ENCODE peak calls at places on chromosomes 12 and 14, in ten cellular contexts. One of them, this sample, is unnamed.

GRCh38 chr12:50282581-50283229 is 615 bp downstream of the LIMA1 start:
- DNase-seq in adipocyte: peak; percentile 43
- DNase-seq in NCI-H748 treated with DMSO at 0.1 percent for 48 hours: peak; percentile 13
- DNase-seq in germinal center: no peak
- DNase-seq in AG09309: no peak
- DNase-seq in T-helper 9 cell: no peak
- DNase-seq in NCI-H1436: no peak
- DNase-seq in fibroblast of pulmonary artery: peak; percentile 29
- DNase-seq in D341Med: peak; percentile 42
- DNase-seq in M059J: peak; percentile 32
- DNase-seq in this sample: no peak

GRCh38 chr14:58628381-58628780 is 9.4 kb upstream of the DACT1 start:
- DNase-seq in adipocyte: no peak
- DNase-seq in NCI-H748 treated with DMSO at 0.1 percent for 48 hours: no peak
- DNase-seq in germinal center: no peak
- DNase-seq in AG09309: no peak
- DNase-seq in T-helper 9 cell: no peak
- DNase-seq in NCI-H1436: no peak
- DNase-seq in fibroblast of pulmonary artery: no peak
- DNase-seq in D341Med: no peak
- DNase-seq in M059J: no peak
- DNase-seq in this sample: no peak

GRCh38 chr14:68840454-68840853 is 47.6 kb upstream of the ZFP36L1 start:
- DNase-seq in adipocyte: no peak
- DNase-seq in NCI-H748 treated with DMSO at 0.1 percent for 48 hours: no peak
- DNase-seq in germinal center: no peak
- DNase-seq in AG09309: no peak
- DNase-seq in T-helper 9 cell: no peak
- DNase-seq in NCI-H1436: no peak
- DNase-seq in fibroblast of pulmonary artery: no peak
- DNase-seq in D341Med: no peak
- DNase-seq in M059J: peak; percentile 37
- DNase-seq in this sample: no peak

GRCh38 chr14:69827560-69827959 is 30.5 kb upstream of the SLC10A1 start:
- DNase-seq in adipocyte: no peak
- DNase-seq in NCI-H748 treated with DMSO at 0.1 percent for 48 hours: no peak
- DNase-seq in germinal center: no peak
- DNase-seq in AG09309: no peak
- DNase-seq in T-helper 9 cell: no peak
- DNase-seq in NCI-H1436: no peak
- DNase-seq in fibroblast of pulmonary artery: no peak
- DNase-seq in D341Med: no peak
- DNase-seq in M059J: no peak
- DNase-seq in this sample: no peak

GRCh38 chr12:71945121-71945520 is 6.5 kb downstream of the TPH2 start:
- DNase-seq in adipocyte: no peak
- DNase-seq in NCI-H748 treated with DMSO at 0.1 percent for 48 hours: peak; percentile 12
- DNase-seq in germinal center: no peak
- DNase-seq in AG09309: no peak
- DNase-seq in T-helper 9 cell: no peak
- DNase-seq in NCI-H1436: no peak
- DNase-seq in fibroblast of pulmonary artery: no peak
- DNase-seq in D341Med: no peak
- DNase-seq in M059J: no peak
- DNase-seq in this sample: no peak

GRCh38 chr12:124650912-124651311 is 83.5 kb upstream of the NCOR2 start:
- DNase-seq in adipocyte: no peak
- DNase-seq in NCI-H748 treated with DMSO at 0.1 percent for 48 hours: no peak
- DNase-seq in germinal center: no peak
- DNase-seq in AG09309: no peak
- DNase-seq in T-helper 9 cell: no peak
- DNase-seq in NCI-H1436: no peak
- DNase-seq in fibroblast of pulmonary artery: no peak
- DNase-seq in D341Med: no peak
- DNase-seq in M059J: no peak
- DNase-seq in this sample: no peak

GRCh38 chr14:98858158-98858557 is 413.8 kb downstream of the BCL11B start:
- DNase-seq in adipocyte: no peak
- DNase-seq in NCI-H748 treated with DMSO at 0.1 percent for 48 hours: no peak
- DNase-seq in germinal center: no peak
- DNase-seq in AG09309: no peak
- DNase-seq in T-helper 9 cell: no peak
- DNase-seq in NCI-H1436: no peak
- DNase-seq in fibroblast of pulmonary artery: no peak
- DNase-seq in D341Med: no peak
- DNase-seq in M059J: no peak
- DNase-seq in this sample: no peak

GRCh38 chr12:85424581-85425348 is 144.7 kb downstream of the ALX1 start:
- DNase-seq in adipocyte: peak; percentile 63
- DNase-seq in NCI-H748 treated with DMSO at 0.1 percent for 48 hours: no peak
- DNase-seq in germinal center: no peak
- DNase-seq in AG09309: no peak
- DNase-seq in T-helper 9 cell: no peak
- DNase-seq in NCI-H1436: no peak
- DNase-seq in fibroblast of pulmonary artery: peak; percentile 50
- DNase-seq in D341Med: peak; percentile 14
- DNase-seq in M059J: peak; percentile 33
- DNase-seq in this sample: no peak

GRCh38 chr12:52079576-52080402 is at the start of gene SMIM41:
- DNase-seq in adipocyte: no peak
- DNase-seq in NCI-H748 treated with DMSO at 0.1 percent for 48 hours: no peak
- DNase-seq in germinal center: no peak
- DNase-seq in AG09309: no peak
- DNase-seq in T-helper 9 cell: no peak
- DNase-seq in NCI-H1436: no peak
- DNase-seq in fibroblast of pulmonary artery: no peak
- DNase-seq in D341Med: peak; percentile 30
- DNase-seq in M059J: no peak
- DNase-seq in this sample: no peak

GRCh38 chr12:56581418-56582145 is 48.5 kb downstream of the BAZ2A start:
- DNase-seq in adipocyte: no peak
- DNase-seq in NCI-H748 treated with DMSO at 0.1 percent for 48 hours: no peak
- DNase-seq in germinal center: no peak
- DNase-seq in AG09309: no peak
- DNase-seq in T-helper 9 cell: no peak
- DNase-seq in NCI-H1436: no peak
- DNase-seq in fibroblast of pulmonary artery: peak; percentile 49
- DNase-seq in D341Med: no peak
- DNase-seq in M059J: peak; percentile 82
- DNase-seq in this sample: no peak

GRCh38 chr12:69534389-69534822 is 50.9 kb upstream of the CCT2 start:
- DNase-seq in adipocyte: peak; percentile 97
- DNase-seq in NCI-H748 treated with DMSO at 0.1 percent for 48 hours: no peak
- DNase-seq in germinal center: no peak
- DNase-seq in AG09309: peak; percentile 94
- DNase-seq in T-helper 9 cell: no peak
- DNase-seq in NCI-H1436: no peak
- DNase-seq in fibroblast of pulmonary artery: peak; percentile 100
- DNase-seq in D341Med: peak; percentile 34
- DNase-seq in M059J: peak; percentile 98
- DNase-seq in this sample: no peak

GRCh38 chr12:110937104-110937641 is 16.8 kb upstream of the MYL2 start:
- DNase-seq in adipocyte: peak; percentile 74
- DNase-seq in NCI-H748 treated with DMSO at 0.1 percent for 48 hours: peak; percentile 75
- DNase-seq in germinal center: peak; percentile 71
- DNase-seq in AG09309: no peak
- DNase-seq in T-helper 9 cell: peak; percentile 49
- DNase-seq in NCI-H1436: peak; percentile 42
- DNase-seq in fibroblast of pulmonary artery: peak; percentile 53
- DNase-seq in D341Med: peak; percentile 92
- DNase-seq in M059J: peak; percentile 30
- DNase-seq in this sample: peak; percentile 47

GRCh38 chr14:55802986-55803431 is 223.0 kb downstream of the KTN1 start:
- DNase-seq in adipocyte: no peak
- DNase-seq in NCI-H748 treated with DMSO at 0.1 percent for 48 hours: peak; percentile 14
- DNase-seq in germinal center: no peak
- DNase-seq in AG09309: no peak
- DNase-seq in T-helper 9 cell: no peak
- DNase-seq in NCI-H1436: no peak
- DNase-seq in fibroblast of pulmonary artery: peak; percentile 53
- DNase-seq in D341Med: no peak
- DNase-seq in M059J: peak; percentile 85
- DNase-seq in this sample: no peak

GRCh38 chr12:76914102-76914859 is 35.5 kb upstream of the CSRP2 start:
- DNase-seq in adipocyte: no peak
- DNase-seq in NCI-H748 treated with DMSO at 0.1 percent for 48 hours: no peak
- DNase-seq in germinal center: no peak
- DNase-seq in AG09309: no peak
- DNase-seq in T-helper 9 cell: no peak
- DNase-seq in NCI-H1436: no peak
- DNase-seq in fibroblast of pulmonary artery: no peak
- DNase-seq in D341Med: no peak
- DNase-seq in M059J: no peak
- DNase-seq in this sample: no peak

GRCh38 chr12:18428416-18428815 is 167.1 kb downstream of the PIK3C2G start:
- DNase-seq in adipocyte: no peak
- DNase-seq in NCI-H748 treated with DMSO at 0.1 percent for 48 hours: no peak
- DNase-seq in germinal center: no peak
- DNase-seq in AG09309: no peak
- DNase-seq in T-helper 9 cell: no peak
- DNase-seq in NCI-H1436: no peak
- DNase-seq in fibroblast of pulmonary artery: no peak
- DNase-seq in D341Med: no peak
- DNase-seq in M059J: peak; percentile 48
- DNase-seq in this sample: no peak

GRCh38 chr12:118979763-118980406 is 1.5 kb upstream of the SRRM4 start:
- DNase-seq in adipocyte: peak; percentile 4
- DNase-seq in NCI-H748 treated with DMSO at 0.1 percent for 48 hours: peak; percentile 83
- DNase-seq in germinal center: peak; percentile 61
- DNase-seq in AG09309: no peak
- DNase-seq in T-helper 9 cell: no peak
- DNase-seq in NCI-H1436: peak; percentile 73
- DNase-seq in fibroblast of pulmonary artery: peak; percentile 61
- DNase-seq in D341Med: peak; percentile 88
- DNase-seq in M059J: peak; percentile 31
- DNase-seq in this sample: no peak

GRCh38 chr12:40405419-40405818 is 180.6 kb downstream of the LRRK2 start:
- DNase-seq in adipocyte: no peak
- DNase-seq in NCI-H748 treated with DMSO at 0.1 percent for 48 hours: no peak
- DNase-seq in germinal center: no peak
- DNase-seq in AG09309: no peak
- DNase-seq in T-helper 9 cell: no peak
- DNase-seq in NCI-H1436: no peak
- DNase-seq in fibroblast of pulmonary artery: no peak
- DNase-seq in D341Med: no peak
- DNase-seq in M059J: no peak
- DNase-seq in this sample: no peak

GRCh38 chr12:100992194-100992593 is 197.6 kb downstream of the ANO4 start:
- DNase-seq in adipocyte: no peak
- DNase-seq in NCI-H748 treated with DMSO at 0.1 percent for 48 hours: no peak
- DNase-seq in germinal center: no peak
- DNase-seq in AG09309: no peak
- DNase-seq in T-helper 9 cell: no peak
- DNase-seq in NCI-H1436: no peak
- DNase-seq in fibroblast of pulmonary artery: no peak
- DNase-seq in D341Med: no peak
- DNase-seq in M059J: no peak
- DNase-seq in this sample: no peak

GRCh38 chr12:43648636-43649035 is 96.6 kb upstream of the ADAMTS20 start:
- DNase-seq in adipocyte: no peak
- DNase-seq in NCI-H748 treated with DMSO at 0.1 percent for 48 hours: no peak
- DNase-seq in germinal center: no peak
- DNase-seq in AG09309: no peak
- DNase-seq in T-helper 9 cell: no peak
- DNase-seq in NCI-H1436: no peak
- DNase-seq in fibroblast of pulmonary artery: no peak
- DNase-seq in D341Med: no peak
- DNase-seq in M059J: no peak
- DNase-seq in this sample: no peak

GRCh38 chr12:27193106-27193505 is 51.0 kb upstream of the STK38L start:
- DNase-seq in adipocyte: peak; percentile 63
- DNase-seq in NCI-H748 treated with DMSO at 0.1 percent for 48 hours: no peak
- DNase-seq in germinal center: no peak
- DNase-seq in AG09309: no peak
- DNase-seq in T-helper 9 cell: no peak
- DNase-seq in NCI-H1436: no peak
- DNase-seq in fibroblast of pulmonary artery: peak; percentile 80
- DNase-seq in D341Med: no peak
- DNase-seq in M059J: peak; percentile 82
- DNase-seq in this sample: no peak